ENCODE peak calls at places on chromosomes 12 and 14, in ten cellular contexts. R is T follicular helper cell; O is NCI-H345; Y is effector memory CD4-positive, alpha-beta T cell; C is adipocyte; Z is Jurkat, Clone E6-1; W is M059J; K is iris pigment epithelial cell; G is EH; Q is mucosa of gallbladder. S is an unnamed sample.

GRCh38 chr12:62879691-62880090 is 55.3 kb downstream of the PPM1H start:
- DNase-seq in G (peak; percentile 37), Z (no peak), K (no peak), C (no peak), R (no peak), Y (no peak), W (peak; percentile 56), O (no peak), Q (no peak), S (no peak)

GRCh38 chr12:127780881-127781280 is 486.1 kb upstream of the TMEM132C start:
- DNase-seq in Z (no peak), C (no peak), G (no peak), Q (no peak), Y (no peak), O (no peak), K (no peak), R (no peak), W (no peak), S (no peak)

GRCh38 chr14:51209457-51209856 is 30.6 kb upstream of the TMX1 start:
- DNase-seq in Q (no peak), W (no peak), C (no peak), O (peak; percentile 82), R (no peak), G (no peak), Z (no peak), Y (no peak), K (no peak), S (no peak)

GRCh38 chr14:26204954-26205479 is 392.8 kb downstream of the NOVA1 start:
- DNase-seq in R (no peak), Y (no peak), Q (no peak), C (no peak), Z (no peak), G (no peak), W (no peak), O (no peak), K (no peak), S (no peak)

GRCh38 chr14:102602421-102603292 is 10.2 kb downstream of the RCOR1 start:
- DNase-seq in G (no peak), W (no peak), Q (no peak), R (no peak), C (no peak), K (no peak), Z (no peak), O (no peak), Y (no peak), S (no peak)

GRCh38 chr14:53929871-53930685 is 26.5 kb downstream of the BMP4 start:
- DNase-seq in C (peak; percentile 16), Q (no peak), G (peak; percentile 49), R (peak; percentile 22), W (peak; percentile 29), O (peak; percentile 21), Z (peak; percentile 41), K (no peak), Y (no peak), S (no peak)

GRCh38 chr12:54390668-54391551 is 6.4 kb upstream of the ZNF385A start:
- DNase-seq in Z (no peak), W (no peak), Y (peak; percentile 56), R (peak; percentile 65), O (peak; percentile 64), C (no peak), K (no peak), G (no peak), Q (no peak), S (peak; percentile 55)

GRCh38 chr14:53399057-53399456 is 245.9 kb upstream of the DDHD1 start:
- DNase-seq in G (peak; percentile 80), Q (no peak), O (no peak), Y (no peak), K (peak; percentile 62), R (no peak), C (peak; percentile 31), W (peak; percentile 25), Z (peak; percentile 39), S (no peak)

GRCh38 chr14:68011629-68012028 is 192.1 kb downstream of the RAD51B start:
- DNase-seq in C (peak; percentile 73), Q (no peak), R (no peak), O (no peak), Y (no peak), W (peak; percentile 76), Z (no peak), G (peak; percentile 79), K (peak; percentile 91), S (no peak)

GRCh38 chr14:105374389-105374788 is 23.9 kb upstream of the TEX22 start:
- DNase-seq in O (no peak), Q (no peak), C (no peak), Z (no peak), Y (no peak), K (no peak), W (no peak), G (no peak), R (no peak), S (no peak)

S was measured in memory B cell.